ENCODE peak calls at places on chromosomes 1 and 21, in eight cellular contexts. U is fibroblast of lung; Z is mammary epithelial cell; O is prostate gland; I is psoas muscle; V is CD8-positive, alpha-beta T cell; X is endodermal cell; E is pancreas. C is an unnamed sample. For H3K9me3 and H3K27me3, the result is how much of the 10 kb centered on the place peaks cover.

GRCh38 chr21:26170471-26171309 is at the start of gene APP:
- DNase-seq in X (peak), I (peak), Z (peak), E (peak), V (peak), O (peak), U (peak), C (peak)

GRCh38 chr1:53473463-53473862 is 14.3 kb downstream of the DMRTB1 start:
- DNase-seq in X (peak), E (no peak), V (no peak), U (no peak), I (no peak), Z (no peak), O (no peak), C (no peak)

GRCh38 chr1:115977481-115978258 is 1.4 kb downstream of the SLC22A15 start:
- DNase-seq in E (no peak), X (no peak), Z (peak), I (no peak), U (peak), O (no peak), V (no peak), C (no peak)

GRCh38 chr21:38289697-38290096 is 32.9 kb downstream of the KCNJ15 start:
- DNase-seq in Z (peak), V (no peak), O (no peak), X (no peak), I (no peak), U (peak), E (no peak), C (no peak)

GRCh38 chr1:198788561-198789064 is 149.8 kb downstream of the PTPRC start:
- DNase-seq in O (no peak), I (no peak), E (no peak), Z (no peak), V (peak), X (peak), U (peak), C (no peak)

GRCh38 chr1:100077525-100077924 is 55.2 kb downstream of the SASS6 start:
- DNase-seq in V (no peak), I (no peak), Z (no peak), O (no peak), X (no peak), U (peak), E (no peak), C (no peak)

GRCh38 chr21:38909109-38909508 is 103.4 kb downstream of the ETS2 start:
- DNase-seq in I (no peak), E (no peak), Z (no peak), V (no peak), U (no peak), O (no peak), X (no peak), C (no peak)

GRCh38 chr1:201408176-201408814 is 9.2 kb upstream of the LAD1 start:
- DNase-seq in Z (peak), E (peak), U (peak), X (peak), I (peak), V (peak), O (peak), C (peak)

GRCh38 chr1:184684285-184685077 is 70.2 kb downstream of the EDEM3 start:
- DNase-seq in E (peak), V (no peak), I (peak), X (no peak), Z (no peak), O (no peak), U (no peak), C (no peak)

GRCh38 chr1:93521618-93522017 is 73.7 kb downstream of the FNBP1L start:
- DNase-seq in U (no peak), E (no peak), Z (no peak), X (no peak), V (no peak), I (no peak), O (no peak), C (no peak)

GRCh38 chr21:15309721-15310120 is 244.9 kb upstream of the NRIP1 start:
- DNase-seq in I (peak), U (peak), O (no peak), E (peak), Z (no peak), X (no peak), V (no peak), C (no peak)

GRCh38 chr21:31531967-31532366 is 127.5 kb upstream of the SOD1 start:
- DNase-seq in X (no peak), I (no peak), O (no peak), V (no peak), E (no peak), Z (no peak), U (no peak), C (no peak)

GRCh38 chr1:204584699-204585372 is 68.6 kb downstream of the MDM4 start:
- DNase-seq in E (no peak), U (no peak), I (no peak), X (peak), O (no peak), V (peak), Z (no peak), C (peak)

GRCh38 chr21:36626791-36627190 is 72.1 kb upstream of the SIM2 start:
- DNase-seq in U (no peak), X (no peak), V (no peak), I (no peak), Z (no peak), E (no peak), O (no peak), C (no peak)

GRCh38 chr1:246427611-246428010 is 79.5 kb downstream of the SMYD3 start:
- DNase-seq in E (no peak), Z (peak), I (no peak), O (no peak), X (no peak), U (peak), V (no peak), C (no peak)

GRCh38 chr1:39301606-39302005 is 97.1 kb downstream of the MACF1 start:
- DNase-seq in E (no peak), Z (no peak), I (no peak), O (no peak), U (peak), V (no peak), X (no peak), C (no peak)

GRCh38 chr1:145994391-145995120 is 1.8 kb downstream of the TXNIP start:
- DNase-seq in X (peak), E (peak), V (peak), I (peak), U (no peak), O (no peak), Z (no peak), C (no peak)

GRCh38 chr1:6912507-6912906 is 127.3 kb downstream of the CAMTA1 start:
- DNase-seq in Z (no peak), O (no peak), U (no peak), X (peak), I (no peak), E (no peak), V (no peak), C (no peak)

GRCh38 chr1:19222979-19223824 is 13.1 kb upstream of the UBR4 start:
- DNase-seq in Z (peak), U (peak), X (no peak), I (no peak), V (no peak), E (no peak), O (no peak), C (no peak)

GRCh38 chr1:169047074-169047473 is 59.4 kb upstream of the ATP1B1 start:
- DNase-seq in E (no peak), Z (peak), U (no peak), X (no peak), I (no peak), O (no peak), V (no peak), C (peak)

GRCh38 chr1:40232444-40232843 is 15.3 kb upstream of the TMCO2 start:
- DNase-seq in V (peak), Z (no peak), X (no peak), I (no peak), E (no peak), U (no peak), O (no peak), C (peak)

GRCh38 chr1:246727594-246727993 is 3.4 kb downstream of the SCCPDH start:
- DNase-seq in I (no peak), Z (no peak), E (no peak), X (no peak), O (no peak), U (no peak), V (no peak), C (no peak)

GRCh38 chr1:85427358-85427757 is 37.6 kb downstream of the DDAH1 start:
- DNase-seq in V (no peak), E (no peak), O (peak), I (no peak), U (no peak), X (no peak), Z (no peak), C (no peak)

GRCh38 chr1:214123061-214123784 is 135.4 kb downstream of the PROX1 start:
- DNase-seq in X (peak), U (peak), V (no peak), Z (peak), O (peak), I (no peak), E (peak), C (peak)

GRCh38 chr1:106753069-106753468 is 303.4 kb upstream of the PRMT6 start:
- DNase-seq in X (no peak), E (no peak), U (peak), I (no peak), O (no peak), V (no peak), Z (no peak), C (no peak)

GRCh38 chr1:67382292-67382691 is 47.9 kb downstream of the SERBP1 start:
- DNase-seq in O (peak), E (no peak), V (no peak), I (no peak), X (no peak), U (no peak), Z (no peak), C (no peak)

GRCh38 chr1:8374812-8375211 is 56.9 kb downstream of the SLC45A1 start:
- DNase-seq in U (peak), X (peak), I (no peak), Z (peak), E (no peak), O (no peak), V (no peak), C (peak)

GRCh38 chr21:28212056-28212455 is 780.6 kb downstream of the LTN1 start:
- DNase-seq in U (peak), X (no peak), I (no peak), Z (no peak), E (no peak), V (no peak), O (no peak), C (no peak)
- H3K9me3 ChIP-seq in U (under half), X (under half), I (under half), Z (under half), E (under half), V (under half), O (under half), C (under half)

DNA sequence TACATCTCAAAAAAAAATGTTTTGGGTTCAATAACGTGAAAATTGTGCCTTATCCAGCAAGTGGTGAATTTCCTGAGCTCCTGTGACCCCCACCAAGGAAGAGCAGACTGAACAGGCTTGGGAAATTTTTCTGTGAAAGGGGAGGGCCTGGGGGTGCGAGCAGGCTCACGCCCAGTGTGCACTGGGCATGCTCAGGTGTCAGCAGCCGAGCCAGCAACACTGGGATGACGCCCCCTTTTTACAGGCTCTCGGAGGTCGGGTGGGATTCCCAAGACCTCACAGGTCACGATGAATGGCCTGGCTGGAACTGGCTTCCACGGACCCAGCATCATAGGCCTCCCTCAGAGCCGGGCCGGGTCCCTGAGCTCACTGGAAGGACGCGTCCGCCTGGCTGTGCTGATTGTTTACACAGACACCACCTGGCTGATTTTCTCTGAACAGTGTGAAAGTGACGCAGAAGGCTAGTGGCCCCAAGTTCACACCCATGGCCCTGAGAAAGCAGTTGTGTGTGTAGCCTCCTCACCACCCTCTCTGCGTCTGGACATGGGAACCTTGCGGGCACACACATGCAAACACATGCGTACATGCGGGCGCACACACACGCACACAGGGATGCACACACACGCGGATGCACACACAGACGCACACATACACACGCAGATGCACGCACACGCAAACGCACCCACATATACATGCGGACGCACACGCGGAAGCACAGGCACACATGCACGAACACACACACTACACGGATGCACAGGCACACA is 9.2 kb downstream of the CSTB start:
- DNase-seq in E (no peak), U (no peak), O (no peak), Z (no peak), V (no peak), I (no peak), X (no peak), C (no peak)
- H3K4me3 ChIP-seq in E (no peak), U (no peak), O (no peak), Z (no peak), V (no peak), I (no peak), X (no peak), C (no peak)

DNA sequence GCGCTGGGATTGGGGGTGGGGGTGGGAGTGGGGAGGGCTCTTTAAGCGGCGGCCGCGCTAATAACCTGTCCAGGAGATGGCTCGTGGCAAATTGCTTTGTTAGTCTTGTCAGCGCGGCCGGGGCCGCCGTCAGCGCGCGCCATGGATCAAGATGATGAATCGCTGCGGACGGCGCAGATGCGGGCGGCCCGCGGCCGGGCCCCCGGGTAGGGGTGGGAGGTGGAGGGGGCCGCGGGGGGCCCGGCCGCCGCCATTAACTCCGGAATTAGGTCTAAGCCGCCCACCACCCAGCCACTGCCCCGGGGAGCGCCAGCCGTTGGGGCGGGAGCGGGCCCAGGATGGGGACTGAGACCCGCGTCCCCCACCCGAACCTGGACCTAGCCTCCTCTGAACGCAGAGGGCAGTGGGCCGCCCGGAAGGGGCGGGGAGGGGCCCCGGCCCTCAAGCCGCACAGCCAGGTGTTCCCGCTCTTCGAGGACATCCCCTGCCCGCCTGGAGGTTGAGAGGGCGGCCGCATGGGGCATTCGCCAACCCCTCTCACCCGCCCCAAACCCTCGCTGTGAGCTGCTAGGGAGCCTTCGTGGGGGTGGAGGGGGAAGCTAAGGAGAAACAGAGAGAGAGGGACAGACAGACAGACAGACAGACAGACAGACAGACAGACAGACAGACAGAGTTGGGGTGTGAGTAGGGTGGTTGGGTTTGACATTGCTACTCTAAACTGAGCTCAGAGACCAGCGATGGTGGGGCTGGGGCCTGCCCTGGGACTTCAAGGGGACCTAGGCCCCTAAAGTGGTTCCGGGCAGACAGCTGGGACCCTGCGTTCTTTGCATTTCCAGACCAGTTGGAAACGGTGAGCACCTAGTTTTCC is 3.8 kb upstream of the DMBX1 start:
- DNase-seq in E (no peak), O (no peak), Z (no peak), X (no peak), U (no peak), I (no peak), V (no peak), C (no peak)
- H3K27me3 ChIP-seq in E (under half), O (under half), Z (under half), X (half or more), U (half or more), I (under half), V (under half), C (under half)

GRCh38 chr1:49339043-49339442 is 562.4 kb upstream of the BEND5 start:
- DNase-seq in E (no peak), X (no peak), V (no peak), I (no peak), Z (no peak), U (no peak), O (no peak), C (no peak)

GRCh38 chr1:49340576-49340975 is 563.9 kb upstream of the BEND5 start:
- DNase-seq in Z (no peak), O (no peak), I (no peak), E (no peak), X (no peak), V (no peak), U (no peak), C (no peak)
- H3K9me3 ChIP-seq in Z (under half), O (under half), I (under half), E (under half), X (half or more), V (under half), U (under half), C (under half)

DNA sequence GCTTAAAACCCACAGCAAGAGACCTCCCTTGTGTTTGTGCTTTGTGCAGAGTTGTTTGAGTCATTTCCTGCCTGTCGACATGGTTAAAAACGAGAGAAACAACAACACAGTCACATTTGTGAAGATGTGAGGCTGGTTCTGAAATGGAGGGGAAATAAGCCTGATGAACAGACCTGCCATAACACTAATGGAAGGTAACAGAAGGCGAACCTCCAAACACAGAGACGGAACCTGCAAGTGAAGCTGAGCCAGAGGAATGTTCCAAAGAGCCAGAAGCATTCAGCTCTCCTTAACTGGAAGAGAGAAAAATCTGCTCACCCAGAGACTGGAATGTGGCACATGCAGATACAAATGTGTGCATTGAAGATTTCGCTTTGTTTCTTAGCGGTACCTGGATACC is 53.2 kb upstream of the RAVER2 start:
- DNase-seq in I (no peak), V (no peak), O (no peak), U (peak), X (no peak), Z (peak), E (no peak), C (no peak)
- H3K4me3 ChIP-seq in I (no peak), V (no peak), O (no peak), U (no peak), X (no peak), Z (no peak), E (no peak), C (no peak)